ENCODE peak calls at places on chromosome X, in seven cellular contexts. X, P, Y, L, N, D and I are unnamed samples.

GRCh38 chrX:101685923-101686322 is 26.3 kb upstream of the ARMCX2 start:
- DNase-seq in X (no peak), P (peak; percentile 30), Y (no peak), L (peak; percentile 82), N (peak; percentile 12), D (no peak), I (no peak)

GRCh38 chrX:8748855-8749254 is 16.9 kb upstream of the ANOS1 start:
- DNase-seq in X (no peak), P (no peak), Y (peak; percentile 43), L (peak; percentile 41), N (no peak), D (no peak), I (peak; percentile 46)

GRCh38 chrX:2299871-2300270 is 200.9 kb downstream of the DHRSX start:
- DNase-seq in X (no peak), P (no peak), Y (no peak), L (no peak), N (no peak), D (no peak), I (no peak)

GRCh38 chrX:95505721-95506120 is 1178.9 kb upstream of the DIAPH2 start:
- DNase-seq in X (no peak), P (peak; percentile 53), Y (no peak), L (peak; percentile 59), N (peak; percentile 2), D (no peak), I (no peak)

GRCh38 chrX:138037548-138037947 is 471.6 kb downstream of the ZIC3 start:
- DNase-seq in X (no peak), P (no peak), Y (no peak), L (no peak), N (no peak), D (no peak), I (no peak)

GRCh38 chrX:65596270-65596669 is 61.7 kb upstream of the LAS1L start:
- DNase-seq in X (no peak), P (no peak), Y (peak; percentile 49), L (peak; percentile 50), N (no peak), D (no peak), I (peak; percentile 75)

GRCh38 chrX:124736553-124737240 is 390.3 kb downstream of the SH2D1A start:
- DNase-seq in X (peak; percentile 69), P (peak; percentile 92), Y (no peak), L (peak; percentile 35), N (no peak), D (no peak), I (no peak)

GRCh38 chrX:143580266-143580665 is 55.6 kb downstream of the SLITRK4 start:
- DNase-seq in X (no peak), P (no peak), Y (no peak), L (peak; percentile 25), N (no peak), D (no peak), I (peak; percentile 46)

GRCh38 chrX:340641-341423 is 22.2 kb upstream of the GTPBP6 start:
- DNase-seq in X (peak; percentile 34), P (no peak), Y (no peak), L (no peak), N (no peak), D (no peak), I (no peak)

GRCh38 chrX:341541-342101 is 23.0 kb upstream of the GTPBP6 start:
- DNase-seq in X (peak; percentile 40), P (no peak), Y (no peak), L (no peak), N (no peak), D (no peak), I (no peak)

GRCh38 chrX:338836-339400 is 20.3 kb upstream of the GTPBP6 start:
- DNase-seq in X (no peak), P (no peak), Y (no peak), L (peak; percentile 38), N (no peak), D (no peak), I (no peak)

GRCh38 chrX:338281-338835 is 19.8 kb upstream of the GTPBP6 start:
- DNase-seq in X (no peak), P (no peak), Y (no peak), L (no peak), N (no peak), D (no peak), I (no peak)

GRCh38 chrX:340121-340520 is 21.5 kb upstream of the GTPBP6 start:
- DNase-seq in X (no peak), P (no peak), Y (no peak), L (no peak), N (no peak), D (no peak), I (no peak)
- H3K4ac ChIP-seq in X (no peak overlapping the region), P (no peak overlapping the region), Y (no peak overlapping the region), L (no peak overlapping the region), N (no peak overlapping the region), D (no peak overlapping the region), I (no peak overlapping the region)

GRCh38 chrX:45803383-45803921 is 602.8 kb upstream of the DIPK2B start:
- DNase-seq in X (no peak), P (no peak), Y (peak; percentile 94), L (no peak), N (no peak), D (peak; percentile 54), I (peak; percentile 90)
- H3K4me1 ChIP-seq in X (peaks cover 3% of the 10 kb centered on the region), P (peaks cover 17% of the 10 kb centered on the region), Y (peaks cover 12% of the 10 kb centered on the region), L (no peaks in the 10 kb centered on the region), N (peaks cover 7% of the 10 kb centered on the region), D (peaks cover 10% of the 10 kb centered on the region), I (peaks cover 8% of the 10 kb centered on the region)

DNA sequence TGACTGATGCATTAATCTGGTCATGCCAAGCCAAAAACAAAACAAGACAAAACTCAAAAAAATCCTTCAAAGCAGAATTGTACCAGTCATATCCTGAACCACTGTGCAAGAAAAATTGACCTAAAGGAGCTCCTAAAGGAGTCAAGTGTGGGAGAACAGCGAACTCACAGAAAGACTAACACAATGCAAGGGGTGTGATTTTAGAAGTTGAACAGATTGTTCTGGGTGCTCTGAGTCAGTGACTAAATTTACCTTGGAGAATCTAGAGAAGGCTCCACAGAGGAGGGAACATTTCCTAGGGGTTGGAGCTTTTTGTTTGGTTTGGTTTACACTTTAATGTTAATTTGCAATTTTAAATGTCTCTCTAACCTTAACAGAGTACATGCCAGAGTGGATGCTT is 48.9 kb upstream of the PHF8 start:
- DNase-seq in X (no peak), P (no peak), Y (no peak), L (no peak), N (no peak), D (no peak), I (no peak)
- H4K8ac ChIP-seq in X (no peak overlapping the region), P (no peak overlapping the region), Y (no peak overlapping the region), L (no peak overlapping the region), N (no peak overlapping the region), D (no peak overlapping the region), I (no peak overlapping the region)

DNA sequence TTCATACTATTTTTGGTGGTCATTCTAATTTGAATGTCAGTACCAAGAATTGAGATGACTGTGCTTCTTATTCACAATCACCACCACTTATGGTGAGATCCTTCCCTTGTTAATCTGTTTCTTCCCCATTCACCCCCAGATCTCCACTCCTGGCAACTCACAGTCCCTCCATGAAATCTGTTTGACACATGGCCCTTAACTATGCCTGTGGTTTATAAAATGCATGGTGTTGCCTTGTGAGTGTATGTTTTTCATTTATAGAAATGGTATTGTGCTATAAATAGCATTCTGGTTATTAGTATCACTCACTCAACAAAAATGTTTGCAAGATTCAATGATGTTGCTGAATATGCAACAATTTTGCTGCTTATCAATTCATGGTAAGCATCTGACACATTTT is 131.0 kb downstream of the PRKX start:
- DNase-seq in X (no peak), P (no peak), Y (peak; percentile 8), L (no peak), N (no peak), D (no peak), I (no peak)
- H3K4ac ChIP-seq in X (no peak overlapping the region), P (no peak overlapping the region), Y (no peak overlapping the region), L (no peak overlapping the region), N (no peak overlapping the region), D (no peak overlapping the region), I (no peak overlapping the region)

GRCh38 chrX:39898147-39898546 is 199.6 kb downstream of the BCOR start:
- DNase-seq in X (no peak), P (no peak), Y (no peak), L (no peak), N (no peak), D (no peak), I (no peak)
- H3K4me1 ChIP-seq in X (peaks cover 8% of the 10 kb centered on the region), P (peaks cover 13% of the 10 kb centered on the region), Y (peaks cover 10% of the 10 kb centered on the region), L (no peaks in the 10 kb centered on the region), N (peaks cover 22% of the 10 kb centered on the region), D (peaks cover 20% of the 10 kb centered on the region), I (peaks cover 28% of the 10 kb centered on the region)

GRCh38 chrX:9746148-9746880 is 19.3 kb downstream of the GPR143 start:
- DNase-seq in X (no peak), P (no peak), Y (peak; percentile 43), L (peak; percentile 66), N (no peak), D (peak; percentile 44), I (peak; percentile 91)

GRCh38 chrX:9747644-9748043 is 18.0 kb downstream of the GPR143 start:
- DNase-seq in X (no peak), P (no peak), Y (no peak), L (no peak), N (no peak), D (no peak), I (peak; percentile 34)

GRCh38 chrX:9745417-9746115 is 20.1 kb downstream of the GPR143 start:
- DNase-seq in X (no peak), P (no peak), Y (peak; percentile 3), L (peak; percentile 21), N (no peak), D (peak; percentile 70), I (peak; percentile 80)

DNA sequence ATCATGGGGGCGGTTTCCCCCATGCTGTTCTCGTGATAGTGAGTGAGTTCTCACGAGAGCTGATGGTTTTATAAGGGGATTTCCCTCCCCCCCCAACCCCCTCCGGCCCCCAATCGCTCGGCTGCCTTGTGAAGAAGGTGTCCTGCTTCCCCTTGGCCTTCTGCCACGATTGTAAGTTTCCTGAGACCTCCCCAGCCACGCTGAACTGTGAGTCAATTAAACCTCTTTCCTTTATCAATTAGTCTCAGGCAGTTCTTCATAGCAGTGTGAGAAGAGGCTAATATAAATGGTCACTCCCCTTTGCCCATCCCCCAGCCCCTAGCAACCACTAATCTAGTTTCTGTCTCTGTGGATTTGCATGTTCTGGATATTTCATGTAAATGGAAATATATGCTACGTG is 16.5 kb downstream of the GPR143 start:
- DNase-seq in X (no peak), P (no peak), Y (no peak), L (no peak), N (no peak), D (no peak), I (no peak)
- H4K8ac ChIP-seq in X (no peak overlapping the region), P (no peak overlapping the region), Y (no peak overlapping the region), L (no peak overlapping the region), N (no peak overlapping the region), D (no peak overlapping the region), I (no peak overlapping the region)

GRCh38 chrX:109830157-109830703 is 97.2 kb upstream of the ACSL4 start:
- DNase-seq in X (no peak), P (no peak), Y (no peak), L (no peak), N (no peak), D (no peak), I (no peak)
- H3K4ac ChIP-seq in X (no peak overlapping the region), P (no peak overlapping the region), Y (peak overlapping the region; percentile 67), L (no peak overlapping the region), N (no peak overlapping the region), D (no peak overlapping the region), I (peak overlapping the region; percentile 84)

GRCh38 chrX:103304705-103305104 is 6.1 kb downstream of the BEX2 start:
- DNase-seq in X (no peak), P (no peak), Y (no peak), L (no peak), N (no peak), D (no peak), I (no peak)
- H3K4me1 ChIP-seq in X (no peaks in the 10 kb centered on the region), P (no peaks in the 10 kb centered on the region), Y (no peaks in the 10 kb centered on the region), L (no peaks in the 10 kb centered on the region), N (no peaks in the 10 kb centered on the region), D (no peaks in the 10 kb centered on the region), I (no peaks in the 10 kb centered on the region)

GRCh38 chrX:21855937-21856415 is at the start of gene YY2:
- DNase-seq in X (no peak), P (no peak), Y (no peak), L (no peak), N (no peak), D (no peak), I (no peak)
- H4K8ac ChIP-seq in X (no peak within 1 kb of the TSS), P (no peak within 1 kb of the TSS), Y (no peak within 1 kb of the TSS), L (no peak within 1 kb of the TSS), N (no peak within 1 kb of the TSS), D (no peak within 1 kb of the TSS), I (no peak within 1 kb of the TSS)